ENCODE peak calls at places on chromosome X, in nine cellular contexts. One of them, this sample, is unnamed.

GRCh38 chrX:39679497-39680157 is 418.1 kb downstream of the BCOR start:
- DNase-seq in fibroblast of lung: no peak
- DNase-seq in amniotic stem cell: no peak
- DNase-seq in HCEC 1CT: no peak
- DNase-seq in GM13977: no peak
- DNase-seq in fibroblast of mammary gland: no peak
- DNase-seq in small intestine: no peak
- DNase-seq in ascending aorta: no peak
- DNase-seq in GM04503: no peak
- DNase-seq in this sample: no peak

GRCh38 chrX:20393944-20394343 is 127.2 kb upstream of the RPS6KA3 start:
- DNase-seq in small intestine: peak
- DNase-seq in HCEC 1CT: no peak
- DNase-seq in GM13977: no peak
- DNase-seq in fibroblast of lung: peak
- DNase-seq in ascending aorta: no peak
- DNase-seq in amniotic stem cell: no peak
- DNase-seq in fibroblast of mammary gland: peak
- DNase-seq in GM04503: peak
- DNase-seq in this sample: no peak

GRCh38 chrX:34300871-34301270 is 168.8 kb upstream of the FAM47A start:
- DNase-seq in HCEC 1CT: no peak
- DNase-seq in GM04503: no peak
- DNase-seq in GM13977: peak
- DNase-seq in small intestine: peak
- DNase-seq in ascending aorta: no peak
- DNase-seq in fibroblast of mammary gland: peak
- DNase-seq in fibroblast of lung: peak
- DNase-seq in amniotic stem cell: peak
- DNase-seq in this sample: peak

GRCh38 chrX:124349054-124349453 is 2.7 kb downstream of the SH2D1A start:
- DNase-seq in amniotic stem cell: no peak
- DNase-seq in fibroblast of lung: no peak
- DNase-seq in GM13977: no peak
- DNase-seq in small intestine: no peak
- DNase-seq in fibroblast of mammary gland: no peak
- DNase-seq in HCEC 1CT: no peak
- DNase-seq in ascending aorta: no peak
- DNase-seq in GM04503: no peak
- DNase-seq in this sample: no peak

GRCh38 chrX:29231800-29232199 is 644.6 kb downstream of the IL1RAPL1 start:
- DNase-seq in GM13977: no peak
- DNase-seq in fibroblast of lung: peak
- DNase-seq in amniotic stem cell: no peak
- DNase-seq in HCEC 1CT: no peak
- DNase-seq in fibroblast of mammary gland: peak
- DNase-seq in small intestine: no peak
- DNase-seq in GM04503: no peak
- DNase-seq in ascending aorta: no peak
- DNase-seq in this sample: peak

GRCh38 chrX:132375941-132376340 is 112.9 kb downstream of the MBNL3 start:
- DNase-seq in fibroblast of mammary gland: peak
- DNase-seq in GM13977: no peak
- DNase-seq in HCEC 1CT: peak
- DNase-seq in amniotic stem cell: no peak
- DNase-seq in fibroblast of lung: peak
- DNase-seq in ascending aorta: no peak
- DNase-seq in GM04503: no peak
- DNase-seq in small intestine: no peak
- DNase-seq in this sample: peak

GRCh38 chrX:44227981-44228380 is 115.5 kb downstream of the EFHC2 start:
- DNase-seq in GM04503: no peak
- DNase-seq in amniotic stem cell: no peak
- DNase-seq in GM13977: no peak
- DNase-seq in small intestine: no peak
- DNase-seq in ascending aorta: no peak
- DNase-seq in HCEC 1CT: no peak
- DNase-seq in fibroblast of lung: no peak
- DNase-seq in fibroblast of mammary gland: no peak
- DNase-seq in this sample: peak

GRCh38 chrX:3295731-3296130 is 50.7 kb downstream of the MXRA5 start:
- DNase-seq in GM13977: no peak
- DNase-seq in fibroblast of mammary gland: peak
- DNase-seq in amniotic stem cell: no peak
- DNase-seq in small intestine: peak
- DNase-seq in fibroblast of lung: no peak
- DNase-seq in HCEC 1CT: no peak
- DNase-seq in GM04503: no peak
- DNase-seq in ascending aorta: no peak
- DNase-seq in this sample: peak

GRCh38 chrX:100687128-100687527 is 43.1 kb downstream of the SRPX2 start:
- DNase-seq in fibroblast of lung: no peak
- DNase-seq in GM13977: no peak
- DNase-seq in HCEC 1CT: no peak
- DNase-seq in ascending aorta: no peak
- DNase-seq in amniotic stem cell: no peak
- DNase-seq in GM04503: no peak
- DNase-seq in fibroblast of mammary gland: no peak
- DNase-seq in small intestine: no peak
- DNase-seq in this sample: no peak

GRCh38 chrX:6782831-6783230 is 247.9 kb upstream of the VCX3A start:
- DNase-seq in fibroblast of mammary gland: no peak
- DNase-seq in HCEC 1CT: no peak
- DNase-seq in small intestine: no peak
- DNase-seq in fibroblast of lung: no peak
- DNase-seq in GM13977: no peak
- DNase-seq in ascending aorta: no peak
- DNase-seq in GM04503: no peak
- DNase-seq in amniotic stem cell: no peak
- DNase-seq in this sample: no peak

GRCh38 chrX:78643106-78643505 is 16.0 kb downstream of the RTL3 start:
- DNase-seq in fibroblast of lung: no peak
- DNase-seq in GM04503: no peak
- DNase-seq in amniotic stem cell: no peak
- DNase-seq in HCEC 1CT: no peak
- DNase-seq in fibroblast of mammary gland: no peak
- DNase-seq in ascending aorta: no peak
- DNase-seq in GM13977: no peak
- DNase-seq in small intestine: no peak
- DNase-seq in this sample: no peak

GRCh38 chrX:116873678-116874077 is 410.9 kb upstream of the CT83 start:
- DNase-seq in HCEC 1CT: no peak
- DNase-seq in fibroblast of lung: peak
- DNase-seq in small intestine: no peak
- DNase-seq in amniotic stem cell: peak
- DNase-seq in GM13977: no peak
- DNase-seq in ascending aorta: no peak
- DNase-seq in GM04503: peak
- DNase-seq in fibroblast of mammary gland: peak
- DNase-seq in this sample: no peak

GRCh38 chrX:45757272-45757671 is 556.6 kb upstream of the DIPK2B start:
- DNase-seq in small intestine: no peak
- DNase-seq in fibroblast of mammary gland: no peak
- DNase-seq in GM13977: no peak
- DNase-seq in fibroblast of lung: no peak
- DNase-seq in amniotic stem cell: no peak
- DNase-seq in ascending aorta: no peak
- DNase-seq in HCEC 1CT: no peak
- DNase-seq in GM04503: no peak
- DNase-seq in this sample: no peak

GRCh38 chrX:68090266-68090665 is 343.0 kb downstream of the OPHN1 start:
- DNase-seq in fibroblast of lung: no peak
- DNase-seq in ascending aorta: no peak
- DNase-seq in GM13977: no peak
- DNase-seq in GM04503: no peak
- DNase-seq in amniotic stem cell: no peak
- DNase-seq in fibroblast of mammary gland: peak
- DNase-seq in HCEC 1CT: no peak
- DNase-seq in small intestine: no peak
- DNase-seq in this sample: peak

GRCh38 chrX:16958356-16958755 is 11.9 kb downstream of the REPS2 start:
- DNase-seq in small intestine: no peak
- DNase-seq in amniotic stem cell: no peak
- DNase-seq in HCEC 1CT: no peak
- DNase-seq in fibroblast of mammary gland: no peak
- DNase-seq in GM13977: no peak
- DNase-seq in fibroblast of lung: no peak
- DNase-seq in ascending aorta: no peak
- DNase-seq in GM04503: no peak
- DNase-seq in this sample: peak

GRCh38 chrX:132463411-132463810 is 25.4 kb downstream of the MBNL3 start:
- DNase-seq in small intestine: no peak
- DNase-seq in fibroblast of lung: peak
- DNase-seq in fibroblast of mammary gland: peak
- DNase-seq in GM04503: no peak
- DNase-seq in HCEC 1CT: no peak
- DNase-seq in ascending aorta: no peak
- DNase-seq in amniotic stem cell: no peak
- DNase-seq in GM13977: no peak
- DNase-seq in this sample: peak

GRCh38 chrX:136754641-136755040 is 26.1 kb downstream of the ARHGEF6 start:
- DNase-seq in HCEC 1CT: no peak
- DNase-seq in GM04503: no peak
- DNase-seq in amniotic stem cell: no peak
- DNase-seq in ascending aorta: no peak
- DNase-seq in fibroblast of mammary gland: no peak
- DNase-seq in GM13977: no peak
- DNase-seq in small intestine: no peak
- DNase-seq in fibroblast of lung: no peak
- DNase-seq in this sample: no peak